ENCODE peak calls at places on chromosomes 7 and 10, in five cellular contexts. K, B, C, M and O are unnamed samples.
A peak's percentile ranks its signal among the peaks of the same experiment; 100 is the strongest.

GRCh38 chr10:18955041-18955440 is 93.6 kb upstream of the MALRD1 start:
- DNase-seq in B (no peak), M (no peak), K (no peak), C (no peak), O (no peak)

GRCh38 chr7:37201876-37202198 is 246.8 kb downstream of the ELMO1 start:
- DNase-seq in K (no peak), M (no peak), B (no peak), C (no peak), O (no peak)

GRCh38 chr10:86872757-86873156 is 84.7 kb downstream of the MMRN2 start:
- DNase-seq in B (peak; percentile 50), C (no peak), M (no peak), K (no peak), O (no peak)

GRCh38 chr7:25647872-25648271 is 419.6 kb upstream of the NPVF start:
- DNase-seq in B (no peak), C (no peak), M (no peak), K (no peak), O (no peak)

GRCh38 chr7:156472267-156472666 is 168.3 kb upstream of the RNF32 start:
- DNase-seq in B (no peak), C (no peak), M (no peak), K (no peak), O (no peak)

GRCh38 chr7:100574362-100575205 is 884 bp upstream of the SAP25 start:
- DNase-seq in K (no peak), M (no peak), B (no peak), C (no peak), O (no peak)

GRCh38 chr7:91089382-91089963 is 174.8 kb upstream of the FZD1 start:
- DNase-seq in K (peak; percentile 47), M (peak; percentile 13), C (peak; percentile 26), B (peak; percentile 57), O (peak; percentile 45)

GRCh38 chr10:60975716-60976115 is 31.7 kb upstream of the RHOBTB1 start:
- DNase-seq in M (no peak), K (peak; percentile 18), C (no peak), B (no peak), O (no peak)

GRCh38 chr10:35903021-35903420 is 260.9 kb upstream of the FZD8 start:
- DNase-seq in B (no peak), K (no peak), M (no peak), C (no peak), O (no peak)

GRCh38 chr10:94178475-94179251 is 184.1 kb downstream of the NOC3L start:
- DNase-seq in C (no peak), B (no peak), K (no peak), M (no peak), O (no peak)

GRCh38 chr10:105023706-105024105 is 382.6 kb downstream of the SORCS3 start:
- DNase-seq in B (no peak), K (no peak), C (no peak), M (no peak), O (no peak)

GRCh38 chr10:33142290-33142689 is 184.3 kb upstream of the ITGB1 start:
- DNase-seq in K (no peak), M (no peak), C (no peak), B (no peak), O (no peak)

GRCh38 chr10:119750391-119751230 is 24.8 kb downstream of the INPP5F start:
- DNase-seq in B (peak; percentile 88), K (peak; percentile 86), M (peak; percentile 63), C (peak; percentile 63), O (peak; percentile 74)

GRCh38 chr7:125383324-125383723 is 453.7 kb upstream of the POT1 start:
- DNase-seq in B (peak; percentile 52), K (no peak), M (peak; percentile 43), C (no peak), O (no peak)

GRCh38 chr10:113552723-113553122 is at the start of gene HABP2:
- DNase-seq in M (no peak), C (no peak), B (no peak), K (peak; percentile 59), O (no peak)

GRCh38 chr10:78771215-78771614 is 297.6 kb upstream of the ZMIZ1 start:
- DNase-seq in M (no peak), C (no peak), K (no peak), B (no peak), O (no peak)

GRCh38 chr7:31603076-31603475 is 83.9 kb upstream of the PPP1R17 start:
- DNase-seq in B (no peak), C (no peak), M (no peak), K (no peak), O (no peak)

GRCh38 chr7:122803323-122803722 is 82.9 kb downstream of the CADPS2 start:
- DNase-seq in C (peak; percentile 10), K (peak; percentile 40), B (peak; percentile 65), M (peak; percentile 58), O (peak; percentile 5)

GRCh38 chr10:101818958-101819633 is 852 bp upstream of the OGA start:
- DNase-seq in M (peak; percentile 74), B (peak; percentile 61), K (peak; percentile 66), C (no peak), O (no peak)

GRCh38 chr10:78805176-78805575 is 263.6 kb upstream of the ZMIZ1 start:
- DNase-seq in K (peak; percentile 92), M (no peak), B (no peak), C (no peak), O (no peak)

GRCh38 chr7:122301858-122302745 is 2.4 kb downstream of the FEZF1 start:
- DNase-seq in C (no peak), K (peak; percentile 17), M (no peak), B (peak; percentile 61), O (no peak)

GRCh38 chr7:83178796-83179195 is 16.1 kb upstream of the PCLO start:
- DNase-seq in M (no peak), C (no peak), K (no peak), B (no peak), O (no peak)

DNA sequence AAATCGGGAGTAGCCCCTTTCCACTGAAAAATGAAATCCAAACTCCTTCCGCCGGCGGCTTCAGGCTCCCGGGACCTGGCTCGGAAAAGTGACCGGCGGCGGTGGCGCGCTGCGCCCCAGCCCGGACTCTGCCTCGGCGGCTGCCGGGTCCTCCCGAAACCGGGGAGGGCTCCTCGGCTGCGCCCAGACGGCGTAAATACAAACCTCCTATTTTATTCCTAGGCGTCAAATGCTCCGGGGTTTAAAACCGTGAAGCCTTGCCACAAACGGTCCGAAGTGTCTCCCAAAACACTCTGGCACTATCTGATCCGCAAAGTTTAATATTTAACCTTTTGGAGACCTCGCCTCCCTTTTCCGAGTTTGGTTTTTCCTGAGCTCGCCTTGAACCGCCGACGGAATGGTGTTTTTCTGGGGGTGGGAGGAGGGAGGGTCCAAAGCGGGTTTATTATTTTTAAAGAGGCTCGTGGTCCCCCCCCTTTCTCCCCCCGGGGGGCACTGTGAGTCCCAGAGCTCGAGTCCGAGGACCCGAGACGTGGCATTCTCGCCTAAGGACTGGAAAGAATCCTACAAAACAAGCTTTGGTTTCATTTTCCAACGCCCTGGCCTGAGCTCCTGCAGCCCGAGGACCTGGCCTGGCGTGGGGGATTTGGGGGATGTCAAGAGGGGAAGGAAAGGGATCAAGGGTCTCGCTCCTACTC is 1.9 kb downstream of the TNRC18 start:
- DNase-seq in K (peak; percentile 78), B (peak; percentile 60), M (no peak), C (no peak), O (no peak)
- H2AFZ ChIP-seq in K (no peak overlapping the region), B (no peak overlapping the region), M (peak overlapping the region; percentile 63), C (no peak overlapping the region), O (no peak overlapping the region)

GRCh38 chr10:24503627-24504320 is 219.9 kb downstream of the ARHGAP21 start:
- DNase-seq in K (peak; percentile 69), C (peak; percentile 48), B (peak; percentile 90), M (peak; percentile 64), O (peak; percentile 26)
- TF ChIP-seq EZH2phosphoT487 in K (no peak), C (no peak), B (no peak), M (no peak), O (no peak)

GRCh38 chr7:103071000-103071399 is 3.6 kb downstream of the FBXL13 start:
- DNase-seq in K (no peak), B (no peak), M (no peak), C (no peak), O (no peak)

GRCh38 chr7:103063895-103064294 is 10.7 kb downstream of the FBXL13 start:
- DNase-seq in K (no peak), C (no peak), M (no peak), B (peak; percentile 57), O (no peak)

GRCh38 chr7:103068429-103069403 is 5.9 kb downstream of the FBXL13 start:
- DNase-seq in C (no peak), B (no peak), M (no peak), K (no peak), O (no peak)

DNA sequence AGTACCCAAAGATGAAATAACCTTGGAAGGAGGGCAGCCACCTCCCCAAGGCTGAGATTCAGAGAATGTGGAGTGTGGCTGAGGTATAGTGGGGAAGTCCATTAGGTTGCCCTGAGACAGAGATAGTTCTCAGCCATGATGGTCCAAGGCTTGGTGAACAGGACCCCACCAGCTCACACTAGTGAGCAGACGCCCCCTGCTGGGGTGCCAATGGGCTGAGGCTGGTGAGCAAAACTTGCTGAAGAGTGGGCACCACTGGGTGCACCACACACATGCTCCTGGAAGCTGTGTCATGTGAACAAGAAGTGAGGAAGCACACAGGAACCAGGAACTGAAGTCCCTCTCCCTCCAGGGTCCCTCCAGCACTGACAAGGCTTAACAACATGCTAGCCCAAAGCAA is 8.9 kb downstream of the FBXL13 start:
- DNase-seq in K (peak; percentile 46), M (peak; percentile 42), C (peak; percentile 24), B (peak; percentile 74), O (peak; percentile 69)
- H2AFZ ChIP-seq in K (no peak overlapping the region), M (no peak overlapping the region), C (no peak overlapping the region), B (no peak overlapping the region), O (no peak overlapping the region)

DNA sequence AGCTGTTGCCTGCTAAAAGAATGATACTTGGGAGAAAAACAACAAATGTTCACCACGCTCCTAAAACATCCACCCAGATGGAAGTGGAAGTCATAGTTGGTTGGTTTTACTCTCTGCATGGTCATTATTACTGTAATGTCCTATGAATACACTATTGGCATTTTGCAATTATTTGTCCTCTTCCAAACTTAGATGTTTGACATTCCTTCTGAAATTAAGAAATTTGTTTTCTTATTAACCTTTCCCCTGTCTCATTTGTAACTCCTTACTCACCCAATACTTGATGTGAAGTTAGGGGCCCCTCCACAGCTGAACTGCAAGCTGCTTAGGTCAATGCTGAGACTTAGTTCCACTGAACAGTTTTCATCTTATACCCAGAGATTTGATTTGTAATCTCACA is 383.3 kb downstream of the INHBA start:
- DNase-seq in C (no peak), K (no peak), M (no peak), B (no peak), O (no peak)
- TF ChIP-seq EZH2phosphoT487 in C (no peak), K (no peak), M (no peak), B (no peak), O (no peak)

GRCh38 chr10:74738052-74738451 is 88.3 kb upstream of the KAT6B start:
- DNase-seq in C (no peak), B (no peak), M (peak; percentile 84), K (no peak), O (peak; percentile 54)
- H2AFZ ChIP-seq in C (no peak overlapping the region), B (no peak overlapping the region), M (no peak overlapping the region), K (no peak overlapping the region), O (peak overlapping the region; percentile 100)

GRCh38 chr7:104973909-104974415 is 40.0 kb upstream of the KMT2E start:
- DNase-seq in K (no peak), C (no peak), B (no peak), M (no peak), O (no peak)
- TF ChIP-seq EZH2phosphoT487 in K (no peak), C (no peak), B (no peak), M (no peak), O (no peak)

GRCh38 chr10:22097696-22098095 is 94.2 kb upstream of the DNAJC1 start:
- DNase-seq in C (no peak), K (no peak), M (no peak), B (no peak), O (no peak)
- H2AFZ ChIP-seq in C (no peak overlapping the region), K (no peak overlapping the region), M (no peak overlapping the region), B (no peak overlapping the region), O (no peak overlapping the region)